ENCODE peak calls at places on chromosomes 4 and X, in nine cellular contexts. M is psoas muscle; C is CD4-positive, alpha-beta T cell; H is Calu3; W is neural crest cell; D is esophagus squamous epithelium; J is fibroblast of pulmonary artery; V is fibroblast of lung; U is nephron progenitor cell. R is an unnamed sample.
A peak's percentile ranks its signal among the peaks of the same experiment; 100 is the strongest.

GRCh38 chrX:54042609-54043010 is 1.7 kb downstream of the PHF8 start:
- DNase-seq in M (peak; percentile 62), V (peak; percentile 64), C (peak; percentile 4), J (peak; percentile 58), H (peak; percentile 47), W (peak; percentile 25), U (peak; percentile 51), D (no peak), R (peak; percentile 55)

GRCh38 chrX:12978205-12979010 is 3.5 kb downstream of the TMSB4X start:
- DNase-seq in M (peak; percentile 59), H (peak; percentile 48), V (peak; percentile 84), J (peak; percentile 85), W (peak; percentile 20), D (peak; percentile 14), U (peak; percentile 23), C (peak; percentile 74), R (peak; percentile 54)

GRCh38 chr4:77052352-77052751 is 23.4 kb downstream of the CCNI start:
- DNase-seq in D (no peak), M (no peak), J (peak; percentile 50), U (peak; percentile 49), W (peak; percentile 43), V (peak; percentile 44), H (peak; percentile 71), C (peak; percentile 55), R (peak; percentile 68)

GRCh38 chrX:18119856-18120255 is 100.8 kb downstream of the BEND2 start:
- DNase-seq in C (peak; percentile 3), M (no peak), U (no peak), D (no peak), V (no peak), W (no peak), J (no peak), H (no peak), R (no peak)

GRCh38 chr4:88689877-88690276 is 7.8 kb downstream of the NAP1L5 start:
- DNase-seq in J (peak; percentile 17), C (no peak), W (no peak), M (no peak), V (peak; percentile 46), D (no peak), U (no peak), H (no peak), R (no peak)

GRCh38 chrX:106898462-106898861 is 4.7 kb downstream of the RIPPLY1 start:
- DNase-seq in J (peak; percentile 73), V (peak; percentile 37), W (no peak), D (no peak), U (no peak), M (no peak), C (no peak), H (peak; percentile 25), R (no peak)

GRCh38 chrX:20378291-20378920 is 111.7 kb upstream of the RPS6KA3 start:
- DNase-seq in U (no peak), H (peak; percentile 52), W (no peak), J (no peak), V (peak; percentile 55), D (no peak), C (no peak), M (no peak), R (no peak)

GRCh38 chr4:14918336-14918735 is 83.9 kb upstream of the CPEB2 start:
- DNase-seq in U (no peak), D (no peak), H (no peak), C (no peak), V (no peak), M (no peak), W (no peak), J (no peak), R (no peak)

GRCh38 chrX:102063445-102064074 is 61.9 kb upstream of the TCEAL2 start:
- DNase-seq in C (no peak), D (no peak), V (no peak), W (no peak), U (no peak), H (no peak), M (no peak), J (no peak), R (no peak)

GRCh38 chr4:64271601-64272081 is 137.6 kb downstream of the TECRL start:
- DNase-seq in J (no peak), V (peak; percentile 0), W (no peak), U (no peak), M (peak; percentile 41), C (no peak), H (peak; percentile 64), D (no peak), R (no peak)

GRCh38 chr4:74266081-74266480 is 42.2 kb upstream of the EPGN start:
- DNase-seq in M (no peak), D (no peak), W (no peak), C (no peak), J (no peak), U (no peak), H (no peak), V (no peak), R (no peak)

GRCh38 chrX:40108084-40108958 is 10.6 kb upstream of the BCOR start:
- DNase-seq in C (no peak), W (no peak), U (peak; percentile 72), V (peak; percentile 69), D (no peak), J (no peak), M (peak; percentile 75), H (peak; percentile 71), R (peak; percentile 61)

GRCh38 chr4:32226201-32226600 is 1506.0 kb downstream of the PCDH7 start:
- DNase-seq in D (no peak), M (no peak), C (no peak), W (no peak), U (no peak), J (no peak), H (no peak), V (peak; percentile 76), R (no peak)

GRCh38 chr4:177229331-177229730 is 80.3 kb upstream of the NEIL3 start:
- DNase-seq in J (peak; percentile 20), C (no peak), D (no peak), H (no peak), M (no peak), U (no peak), V (no peak), W (no peak), R (no peak)

GRCh38 chr4:111475001-111475400 is 670.3 kb upstream of the FAM241A start:
- DNase-seq in U (peak; percentile 51), D (no peak), H (peak; percentile 43), M (no peak), C (no peak), V (peak; percentile 28), J (peak; percentile 18), W (peak; percentile 20), R (peak; percentile 51)

GRCh38 chr4:138958519-138958918 is 57.1 kb upstream of the NOCT start:
- DNase-seq in U (no peak), H (no peak), M (no peak), V (no peak), D (no peak), W (no peak), C (no peak), J (peak; percentile 33), R (no peak)

GRCh38 chr4:13876151-13876550 is 248.6 kb upstream of the BOD1L1 start:
- DNase-seq in V (no peak), U (no peak), D (no peak), C (no peak), H (no peak), W (no peak), J (no peak), M (no peak), R (no peak)

GRCh38 chr4:13887010-13887409 is 259.5 kb upstream of the BOD1L1 start:
- DNase-seq in H (no peak), C (no peak), V (no peak), M (no peak), D (no peak), U (no peak), J (no peak), W (no peak), R (no peak)

GRCh38 chr4:13876940-13877339 is 249.4 kb upstream of the BOD1L1 start:
- DNase-seq in U (no peak), D (no peak), W (no peak), V (no peak), C (no peak), M (no peak), J (no peak), H (no peak), R (no peak)

DNA sequence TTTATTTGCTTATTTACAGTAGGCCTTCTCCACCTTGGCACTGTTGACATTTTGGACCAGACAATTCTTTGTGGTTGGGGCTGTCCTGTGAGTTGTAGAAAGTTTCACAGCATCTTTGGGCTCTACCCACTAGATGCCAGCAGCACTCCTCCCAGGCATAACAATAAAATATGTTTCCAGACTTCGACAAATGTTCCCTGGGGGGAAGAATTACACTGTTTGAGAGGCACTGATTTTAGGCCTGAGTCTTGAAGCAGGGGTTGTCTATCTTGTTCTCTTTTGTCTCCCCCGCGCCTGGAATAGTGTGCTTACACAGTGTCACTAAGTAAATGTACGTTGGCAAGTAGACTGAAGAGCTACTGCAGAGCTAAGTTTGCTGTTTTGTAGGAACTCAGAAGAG is 254.4 kb upstream of the BOD1L1 start:
- DNase-seq in D (no peak), H (no peak), C (no peak), M (no peak), J (peak; percentile 40), V (no peak), W (no peak), U (no peak), R (no peak)
- TF ChIP-seq CTCF in D (no peak), H (no peak), C (no peak), M (no peak), J (peak; percentile 33), V (peak; percentile 28), W (no peak), U (no peak), R (no peak)

DNA sequence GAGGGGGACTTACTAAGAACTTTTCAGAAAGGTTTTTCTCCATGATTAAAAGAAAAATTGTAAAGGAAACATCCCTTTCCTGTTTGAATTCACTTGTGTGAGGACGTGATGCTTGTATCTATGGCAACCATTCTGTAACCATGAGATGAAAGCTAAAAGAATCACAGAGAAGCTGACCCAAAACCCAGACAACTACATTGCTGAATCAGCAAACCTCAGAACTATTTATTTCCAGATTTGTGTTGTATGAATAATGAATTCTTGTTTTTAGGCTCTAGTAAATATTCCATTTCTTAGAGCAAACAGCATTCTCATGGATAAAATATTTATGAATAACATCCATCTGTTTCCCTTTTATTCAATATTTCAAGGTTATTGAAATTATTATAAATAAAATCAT is 91.2 kb downstream of the RCHY1 start:
- DNase-seq in J (no peak), D (no peak), W (no peak), M (no peak), U (no peak), H (no peak), C (no peak), V (no peak), R (no peak)
- TF ChIP-seq CTCF in J (no peak), D (no peak), W (no peak), M (no peak), U (no peak), H (no peak), C (no peak), V (no peak), R (no peak)

GRCh38 chr4:56129431-56129861 is 180.7 kb downstream of the CEP135 start:
- DNase-seq in C (no peak), V (peak; percentile 49), H (peak; percentile 78), M (no peak), W (no peak), J (peak; percentile 58), U (no peak), D (no peak), R (no peak)
- TF ChIP-seq CTCF in C (no peak), V (peak; percentile 4), H (peak; percentile 70), M (no peak), W (peak; percentile 65), J (peak; percentile 43), U (peak; percentile 7), D (peak; percentile 46), R (peak; percentile 23)

DNA sequence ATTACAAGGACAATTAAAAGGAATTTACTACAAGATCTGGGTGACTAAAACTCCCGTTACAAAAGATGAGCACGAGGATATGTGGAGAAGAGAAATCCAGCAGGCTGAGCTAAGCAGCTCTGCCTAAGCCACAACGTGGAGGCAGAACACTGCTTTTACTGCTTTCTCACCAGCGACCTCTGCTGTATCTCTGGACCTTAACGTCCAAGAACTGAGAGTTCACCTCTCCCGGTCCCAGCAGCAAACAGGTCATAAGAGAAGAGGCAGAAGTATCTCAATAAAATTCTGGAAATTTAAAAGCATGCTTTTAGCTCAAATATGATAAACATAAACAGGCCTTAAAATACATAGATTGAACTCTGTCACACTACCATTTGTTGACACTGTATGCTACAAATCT is 81.0 kb downstream of the ADGRA3 start:
- DNase-seq in V (peak; percentile 63), M (no peak), C (no peak), H (peak; percentile 28), W (peak; percentile 18), U (peak; percentile 44), D (no peak), J (peak; percentile 70), R (peak; percentile 36)
- TF ChIP-seq CTCF in V (peak; percentile 73), M (peak; percentile 44), C (no peak), H (no peak), W (peak; percentile 52), U (peak; percentile 41), D (no peak), J (peak; percentile 71), R (no peak)